ENCODE peak calls at places on chromosomes 4 and X, in seven cellular contexts. S, H, F, W, I, J and Y are unnamed samples.

GRCh38 chr4:94416335-94416734 is 35.4 kb upstream of the PDLIM5 start:
- DNase-seq in S (no peak), H (no peak), F (no peak), W (no peak), I (no peak), J (no peak), Y (no peak)

GRCh38 chrX:148310402-148311200 is 189.8 kb upstream of the AFF2 start:
- DNase-seq in S (no peak), H (no peak), F (no peak), W (no peak), I (no peak), J (no peak), Y (no peak)

GRCh38 chr4:36445485-36445884 is 164.1 kb downstream of the DTHD1 start:
- DNase-seq in S (no peak), H (no peak), F (no peak), W (no peak), I (no peak), J (no peak), Y (no peak)

GRCh38 chrX:39802906-39803305 is 294.9 kb downstream of the BCOR start:
- DNase-seq in S (no peak), H (no peak), F (no peak), W (no peak), I (no peak), J (no peak), Y (no peak)

GRCh38 chr4:153645183-153645582 is 38.9 kb upstream of the TLR2 start:
- DNase-seq in S (no peak), H (no peak), F (no peak), W (no peak), I (no peak), J (no peak), Y (no peak)

GRCh38 chr4:82785248-82786003 is 13.2 kb downstream of the SCD5 start:
- DNase-seq in S (peak), H (no peak), F (peak), W (no peak), I (peak), J (peak), Y (peak)

GRCh38 chr4:69708211-69708610 is 52.2 kb downstream of the SULT1B1 start:
- DNase-seq in S (no peak), H (no peak), F (no peak), W (no peak), I (peak), J (no peak), Y (no peak)

GRCh38 chr4:92387459-92388069 is 83.8 kb downstream of the GRID2 start:
- DNase-seq in S (peak), H (peak), F (peak), W (peak), I (peak), J (peak), Y (no peak)

DNA sequence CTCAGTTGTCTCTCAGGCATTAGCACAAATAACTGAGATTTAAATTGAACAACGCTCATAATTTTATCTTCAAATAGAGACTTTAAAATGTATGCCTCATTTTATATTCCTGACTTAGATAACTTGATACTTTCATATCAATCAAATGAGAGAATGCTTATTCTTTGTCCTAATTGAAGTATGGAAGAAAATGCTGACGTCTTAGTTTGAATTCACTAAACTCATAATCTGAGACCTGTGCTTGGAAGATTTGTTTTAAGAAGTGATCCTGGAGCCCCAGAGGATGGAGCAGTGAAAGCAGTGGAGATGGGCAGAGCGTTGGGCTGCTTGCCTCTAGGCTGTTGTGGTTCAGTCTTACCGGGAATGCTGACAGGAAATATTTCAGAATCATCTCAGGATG is 76.1 kb downstream of the ZNF518B start:
- DNase-seq in S (no peak), H (no peak), F (no peak), W (no peak), I (no peak), J (no peak), Y (no peak)
- H3K4me3 ChIP-seq in S (no peak), H (no peak), F (no peak), W (no peak), I (no peak), J (no peak), Y (no peak)

GRCh38 chr4:173360587-173361221 is 10.1 kb upstream of the SAP30 start:
- DNase-seq in S (no peak), H (no peak), F (no peak), W (peak), I (no peak), J (peak), Y (no peak)
- TF ChIP-seq CTCF in S (peak), H (no peak), F (peak), W (peak), I (peak), J (peak), Y (peak)

GRCh38 chr4:67721770-67722597 is 21.0 kb upstream of the UBA6 start:
- DNase-seq in S (peak), H (no peak), F (no peak), W (no peak), I (peak), J (peak), Y (no peak)

GRCh38 chr4:67723949-67724348 is 23.0 kb upstream of the UBA6 start:
- DNase-seq in S (no peak), H (no peak), F (no peak), W (no peak), I (no peak), J (no peak), Y (no peak)

GRCh38 chr4:67725981-67726380 is 25.0 kb upstream of the UBA6 start:
- DNase-seq in S (peak), H (no peak), F (no peak), W (no peak), I (peak), J (peak), Y (no peak)

GRCh38 chr4:67727124-67727850 is 26.3 kb upstream of the UBA6 start:
- DNase-seq in S (peak), H (no peak), F (no peak), W (no peak), I (peak), J (peak), Y (no peak)

GRCh38 chr4:67725132-67725531 is 24.2 kb upstream of the UBA6 start:
- DNase-seq in S (peak), H (no peak), F (no peak), W (no peak), I (peak), J (peak), Y (no peak)
- H3K4me3 ChIP-seq in S (no peak), H (no peak), F (no peak), W (no peak), I (no peak), J (no peak), Y (no peak)

GRCh38 chr4:120406960-120407359 is 340.3 kb upstream of the MAD2L1 start:
- DNase-seq in S (no peak), H (no peak), F (no peak), W (no peak), I (no peak), J (no peak), Y (no peak)
- TF ChIP-seq CTCF in S (no peak), H (no peak), F (no peak), W (no peak), I (no peak), J (no peak), Y (no peak)